ENCODE peak calls at places on chromosomes 5 and 9, in eight cellular contexts. X is hepatocyte, Q is nephron progenitor cell, R is endothelial cell, T is stomach, N is GM20000, B is body of pancreas, U is Peyer's patch. M is an unnamed sample.

GRCh38 chr9:3809724-3810123 is 283.9 kb upstream of the RFX3 start:
- DNase-seq in B (no peak), U (no peak), Q (no peak), N (no peak), R (no peak), X (no peak), T (no peak), M (peak)

GRCh38 chr5:124824637-124825158 is 78.3 kb upstream of the ZNF608 start:
- DNase-seq in Q (no peak), R (no peak), N (no peak), X (no peak), B (peak), U (no peak), T (no peak), M (no peak)

GRCh38 chr9:129584136-129584535 is 36.8 kb downstream of the C9orf50 start:
- DNase-seq in U (peak), Q (peak), X (peak), N (peak), B (peak), R (peak), T (peak), M (peak)

GRCh38 chr5:159102294-159102934 is 2.7 kb upstream of the EBF1 start:
- DNase-seq in N (no peak), R (no peak), U (no peak), T (no peak), Q (no peak), X (no peak), B (no peak), M (no peak)

GRCh38 chr5:174320051-174320450 is 274.5 kb downstream of the NSG2 start:
- DNase-seq in N (no peak), B (no peak), R (no peak), Q (no peak), U (peak), T (no peak), X (no peak), M (no peak)

GRCh38 chr5:156819967-156820581 is 30.0 kb upstream of the PPP1R2B start:
- DNase-seq in B (no peak), X (no peak), N (no peak), R (no peak), T (no peak), Q (no peak), U (no peak), M (no peak)

GRCh38 chr9:29144476-29144875 is 1571.2 kb upstream of the C9orf72 start:
- DNase-seq in B (no peak), R (no peak), U (no peak), Q (no peak), X (no peak), T (no peak), N (no peak), M (no peak)

GRCh38 chr9:113873926-113874325 is 2.2 kb upstream of the ZNF618 start:
- DNase-seq in R (no peak), Q (no peak), B (no peak), T (no peak), X (no peak), U (no peak), N (no peak), M (no peak)

GRCh38 chr5:17379188-17379951 is 118.7 kb upstream of the TAF11L2 start:
- DNase-seq in X (no peak), T (no peak), N (no peak), U (no peak), Q (no peak), B (no peak), R (no peak), M (no peak)

GRCh38 chr9:136658849-136659535 is 3.7 kb upstream of the EGFL7 start:
- DNase-seq in T (no peak), R (peak), U (no peak), N (no peak), X (no peak), Q (peak), B (no peak), M (no peak)

GRCh38 chr9:135242406-135242805 is 154.9 kb downstream of the OLFM1 start:
- DNase-seq in U (no peak), T (no peak), X (no peak), B (no peak), Q (no peak), N (no peak), R (no peak), M (no peak)

GRCh38 chr5:174692982-174693422 is 31.4 kb upstream of the MSX2 start:
- DNase-seq in U (peak), T (no peak), R (peak), N (no peak), Q (peak), X (peak), B (no peak), M (no peak)

GRCh38 chr5:147037517-147038205 is 159.1 kb upstream of the PPP2R2B start:
- DNase-seq in N (no peak), U (no peak), R (no peak), T (no peak), X (no peak), Q (no peak), B (no peak), M (no peak)

GRCh38 chr5:53942724-53943123 is 367.6 kb downstream of the ARL15 start:
- DNase-seq in B (no peak), X (no peak), U (no peak), N (no peak), R (no peak), Q (no peak), T (no peak), M (no peak)

GRCh38 chr5:179111267-179112207 is 51.4 kb downstream of the ZNF354C start:
- DNase-seq in U (peak), X (no peak), R (no peak), Q (no peak), T (no peak), N (peak), B (no peak), M (no peak)

GRCh38 chr5:43401827-43402226 is 10.4 kb downstream of the CCL28 start:
- DNase-seq in N (no peak), T (no peak), R (no peak), X (peak), U (peak), Q (no peak), B (no peak), M (peak)
- TF ChIP-seq CTCF in N (no peak), T (no peak), R (no peak), X (peak), U (no peak), Q (no peak), B (no peak), M (peak)

GRCh38 chr5:73673161-73673591 is 47.2 kb downstream of the ARHGEF28 start:
- DNase-seq in T (no peak), R (no peak), Q (no peak), U (no peak), N (no peak), B (no peak), X (peak), M (peak)
- TF ChIP-seq CTCF in T (no peak), R (no peak), Q (no peak), U (no peak), N (no peak), B (no peak), X (no peak), M (no peak)

GRCh38 chr5:141677415-141677814 is 4.6 kb downstream of the ARAP3 start:
- DNase-seq in Q (peak), N (no peak), U (no peak), X (no peak), R (peak), B (no peak), T (no peak), M (no peak)
- TF ChIP-seq CTCF in Q (peak), N (no peak), U (no peak), X (no peak), R (peak), B (no peak), T (no peak), M (no peak)

GRCh38 chr5:132668706-132669454 is 4.9 kb upstream of the IL4 start:
- DNase-seq in N (no peak), T (no peak), R (no peak), Q (no peak), B (no peak), X (no peak), U (no peak), M (no peak)

GRCh38 chr5:132669455-132669820 is 4.4 kb upstream of the IL4 start:
- DNase-seq in R (no peak), U (no peak), X (no peak), N (no peak), B (no peak), Q (no peak), T (peak), M (no peak)

GRCh38 chr5:132667309-132667708 is 6.5 kb upstream of the IL4 start:
- DNase-seq in R (no peak), Q (no peak), T (no peak), U (no peak), B (no peak), X (no peak), N (no peak), M (no peak)

GRCh38 chr5:132666310-132667123 is 7.3 kb upstream of the IL4 start:
- DNase-seq in X (peak), Q (no peak), R (no peak), T (no peak), U (no peak), N (no peak), B (no peak), M (no peak)

DNA sequence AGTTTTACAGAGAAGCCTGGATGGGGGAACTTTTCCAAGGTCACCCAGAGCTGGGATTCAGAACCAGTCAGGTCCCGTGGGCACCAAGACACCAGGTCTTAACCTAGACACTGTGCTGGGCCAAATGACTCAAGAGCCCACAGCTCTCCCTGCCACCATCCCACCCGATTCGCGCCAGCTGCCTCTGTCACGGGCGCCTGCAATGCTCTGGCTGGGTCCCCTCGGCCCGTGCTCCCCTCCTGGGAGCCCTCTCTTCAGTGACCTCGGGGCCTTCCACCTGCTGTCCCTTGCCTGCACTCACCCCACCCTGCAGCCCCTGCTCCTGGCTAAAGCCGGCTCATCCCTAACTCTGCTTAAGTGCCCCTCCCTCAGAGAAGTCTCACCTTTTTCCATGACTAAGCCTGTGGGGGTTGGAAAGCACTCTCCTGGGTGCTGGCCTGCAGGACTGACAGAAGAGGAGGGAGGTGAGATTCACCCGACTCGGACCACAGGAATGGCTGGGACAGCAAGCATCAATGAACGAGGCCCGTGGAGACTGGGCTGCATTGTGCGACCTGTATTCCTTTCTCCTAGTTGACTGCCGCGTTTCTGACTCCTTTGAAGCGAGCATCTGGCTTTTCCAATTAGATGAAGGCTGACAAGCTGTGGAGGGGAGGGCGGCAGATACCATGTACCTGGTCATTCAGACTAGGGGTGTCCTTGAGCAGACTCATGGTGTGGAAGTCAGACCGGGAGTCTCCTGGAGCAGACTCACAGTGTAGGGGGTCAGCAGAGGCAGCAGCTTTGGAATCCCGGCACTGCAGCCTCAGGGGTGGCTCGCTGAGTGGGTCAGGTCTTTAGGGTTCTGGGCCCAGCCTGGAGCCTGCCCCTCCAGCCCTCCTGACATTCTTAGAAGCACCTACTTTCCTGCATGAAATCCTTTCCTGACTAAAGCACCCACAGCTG is 5.8 kb upstream of the IL4 start:
- DNase-seq in X (no peak), R (no peak), B (no peak), U (no peak), N (no peak), T (peak), Q (no peak), M (no peak)
- TF ChIP-seq CTCF in X (no peak), R (no peak), B (no peak), U (no peak), N (no peak), T (no peak), Q (no peak), M (no peak)

DNA sequence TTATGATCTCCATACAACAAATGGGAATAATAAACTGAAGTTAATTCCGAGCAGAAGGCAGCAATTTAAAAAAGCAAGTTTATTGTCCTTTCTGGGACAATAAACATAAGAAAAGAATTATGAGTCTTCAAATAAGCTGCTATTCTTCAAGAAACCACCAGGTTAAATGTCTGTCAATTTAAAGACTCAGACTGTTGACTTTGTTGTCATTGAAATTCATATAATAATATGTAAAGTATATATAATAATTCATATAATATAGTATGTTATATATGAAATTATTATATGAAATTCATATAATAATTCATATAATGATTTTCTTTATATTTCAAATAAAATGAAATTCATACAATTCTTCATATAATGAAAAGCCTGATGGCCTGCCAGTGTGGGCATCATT is 497.5 kb upstream of the RGMB start:
- DNase-seq in R (no peak), U (no peak), X (no peak), T (no peak), N (no peak), B (no peak), Q (no peak), M (no peak)
- TF ChIP-seq CTCF in R (peak), U (no peak), X (no peak), T (no peak), N (no peak), B (no peak), Q (no peak), M (no peak)

DNA sequence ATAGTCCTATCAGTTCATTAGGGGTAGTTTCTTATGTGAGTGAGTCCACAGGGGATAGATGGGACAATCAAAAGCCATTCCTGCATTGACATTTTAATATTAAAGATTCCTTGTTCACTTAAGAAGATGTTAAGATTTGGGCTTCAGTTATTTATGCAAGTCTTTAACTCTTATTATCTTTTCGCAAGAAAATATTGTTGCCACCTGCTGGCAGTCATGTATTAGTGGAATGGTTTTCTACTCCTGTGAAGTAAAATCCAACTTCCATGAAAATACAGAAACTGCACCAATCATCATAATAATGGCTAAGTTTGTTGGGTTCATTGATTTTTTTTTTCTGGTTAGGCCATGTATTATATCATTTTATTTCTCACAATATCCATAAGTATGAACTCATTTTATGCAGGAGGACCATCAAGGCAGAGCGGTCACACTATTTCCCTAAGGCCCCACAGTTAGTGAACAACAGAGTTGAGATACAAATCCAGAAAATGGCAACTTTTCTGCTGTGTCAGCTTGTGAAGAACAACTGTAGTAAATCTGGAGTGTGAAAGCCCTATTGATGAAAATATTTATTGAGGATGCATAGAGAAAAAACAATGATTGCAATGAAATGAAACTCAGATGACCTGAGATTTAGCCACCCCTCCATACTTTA is 88.5 kb upstream of the TXNDC8 start:
- DNase-seq in R (no peak), N (no peak), X (peak), T (no peak), U (no peak), B (no peak), Q (no peak), M (no peak)
- TF ChIP-seq CTCF in R (peak), N (no peak), X (peak), T (peak), U (peak), B (no peak), Q (no peak), M (no peak)

DNA sequence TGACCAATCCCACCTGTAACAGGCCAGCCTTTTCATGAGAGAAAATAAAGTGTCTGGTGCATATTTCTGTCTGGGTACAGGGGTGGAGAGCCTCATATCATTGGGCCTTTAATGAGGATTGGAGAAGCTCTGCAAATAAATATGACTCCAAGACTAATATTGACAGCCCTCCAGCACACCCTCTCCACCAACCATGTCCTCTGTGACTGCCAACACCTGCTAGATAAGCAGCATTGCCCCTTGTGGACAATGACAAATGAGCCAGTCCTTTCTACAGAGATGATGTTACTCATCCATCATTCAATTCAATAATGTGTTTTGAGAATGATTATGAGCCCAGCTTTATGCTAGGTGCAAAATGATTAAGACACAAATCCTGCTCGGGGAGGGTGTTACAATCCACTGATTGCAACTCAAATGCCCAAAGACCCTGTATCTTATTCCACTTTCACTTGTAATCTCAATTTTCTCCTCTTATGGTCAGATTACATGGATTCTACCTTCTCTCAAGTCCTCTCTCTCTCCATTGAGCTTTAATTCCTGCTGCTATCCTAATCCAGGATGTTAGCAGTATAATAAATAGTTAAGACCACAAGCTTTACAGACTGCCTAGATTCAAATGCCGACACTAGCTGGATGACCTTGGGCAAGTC is 2.1 kb upstream of the GFRA3 start:
- DNase-seq in R (no peak), Q (no peak), N (no peak), X (peak), T (no peak), B (no peak), U (no peak), M (no peak)
- TF ChIP-seq CTCF in R (no peak), Q (no peak), N (no peak), X (no peak), T (no peak), B (no peak), U (no peak), M (no peak)

DNA sequence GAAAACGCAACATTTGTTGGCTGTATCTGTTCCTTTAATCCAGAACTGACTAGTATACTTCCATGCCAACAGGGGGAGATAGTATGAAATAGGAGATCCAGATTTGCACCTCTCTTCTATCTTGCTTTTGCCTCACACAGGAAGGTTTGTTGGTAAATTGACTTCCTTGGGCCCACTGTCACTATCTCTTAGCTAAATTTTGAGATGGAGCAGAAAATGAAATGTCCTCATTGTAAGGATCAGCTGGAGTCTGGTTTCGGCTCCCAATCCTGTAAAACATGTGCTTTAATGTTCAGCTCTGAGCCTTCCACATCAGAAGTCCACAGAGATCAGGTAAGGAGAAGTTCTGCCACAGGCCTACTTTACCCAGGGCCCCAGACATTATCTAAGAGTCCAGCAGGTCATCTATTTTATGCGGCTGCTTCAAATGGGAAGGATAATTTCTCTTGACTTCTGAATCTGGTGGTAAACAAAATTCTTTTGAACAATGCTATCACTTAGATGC is 176.8 kb downstream of the FER start:
- DNase-seq in R (no peak), U (no peak), Q (no peak), T (no peak), X (peak), N (no peak), B (no peak), M (no peak)
- TF ChIP-seq CTCF in R (no peak), U (no peak), Q (no peak), T (no peak), X (peak), N (no peak), B (no peak), M (no peak)

DNA sequence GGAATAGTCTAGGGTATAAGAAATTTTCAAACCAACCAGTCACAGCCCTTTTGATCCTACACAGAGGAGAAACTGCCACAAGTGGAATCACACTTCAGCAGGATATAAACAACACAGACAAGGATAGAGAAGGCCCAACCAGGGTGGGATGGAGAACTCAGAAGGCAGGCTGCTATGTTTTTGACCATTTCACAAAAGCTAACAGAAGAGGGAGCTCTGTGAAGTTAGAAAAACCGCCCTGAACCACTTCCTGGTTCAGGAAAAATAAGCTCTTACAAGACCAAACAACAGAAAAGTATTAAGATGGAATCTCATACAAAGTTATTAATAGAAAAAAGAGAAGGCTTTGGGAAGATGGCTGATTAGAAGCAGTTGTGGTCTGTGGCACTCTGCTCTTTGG is 960 bp upstream of the IFNB1 start:
- DNase-seq in T (no peak), R (no peak), B (no peak), U (no peak), N (no peak), Q (no peak), X (no peak), M (peak)
- TF ChIP-seq CTCF in T (no peak), R (no peak), B (no peak), U (no peak), N (no peak), Q (no peak), X (no peak), M (no peak)